ENCODE peak calls at places on chromosomes 2 and 18, in seven cellular contexts. Y is dermis blood vessel endothelial cell; O is stimulated activated naive CD4-positive, alpha-beta T cell; Z is fibroblast of lung; I is amniotic stem cell; P is mucosa of gallbladder; R is psoas muscle. G is an unnamed sample.

GRCh38 chr2:15965564-15966019 is 25.2 kb downstream of the MYCN start:
- DNase-seq in Y (no peak), R (no peak), O (peak), Z (no peak), P (no peak), I (no peak), G (no peak)

GRCh38 chr18:32629990-32630389 is 142.8 kb downstream of the KLHL14 start:
- DNase-seq in R (no peak), I (no peak), Y (no peak), P (no peak), O (no peak), Z (no peak), G (no peak)

GRCh38 chr18:21243041-21243431 is 1.0 kb downstream of the GREB1L start:
- DNase-seq in R (no peak), P (no peak), O (no peak), I (no peak), Y (peak), Z (peak), G (no peak)

GRCh38 chr2:119721043-119721442 is 38.7 kb upstream of the PTPN4 start:
- DNase-seq in I (no peak), Z (peak), Y (no peak), R (no peak), O (no peak), P (no peak), G (no peak)

GRCh38 chr18:907880-908512 is 3.3 kb downstream of the ADCYAP1 start:
- DNase-seq in I (no peak), O (no peak), R (peak), Z (no peak), Y (no peak), P (no peak), G (no peak)

GRCh38 chr18:73564073-73564472 is 583.6 kb downstream of the FBXO15 start:
- DNase-seq in P (no peak), R (no peak), I (peak), Y (peak), O (no peak), Z (peak), G (peak)

GRCh38 chr2:64913357-64913869 is 75.8 kb upstream of the SLC1A4 start:
- DNase-seq in R (no peak), I (no peak), P (no peak), O (no peak), Y (no peak), Z (no peak), G (no peak)

GRCh38 chr2:99404039-99404799 is 67.0 kb downstream of the EIF5B start:
- DNase-seq in I (no peak), R (no peak), Y (no peak), Z (no peak), O (no peak), P (no peak), G (no peak)

GRCh38 chr2:182548031-182548950 is 121.5 kb upstream of the PDE1A start:
- DNase-seq in Y (peak), Z (peak), I (no peak), O (no peak), R (no peak), P (no peak), G (peak)

GRCh38 chr18:24043403-24043802 is 28.8 kb downstream of the TTC39C start:
- DNase-seq in O (no peak), I (no peak), R (no peak), Y (no peak), P (no peak), Z (no peak), G (no peak)

GRCh38 chr2:239368321-239368720 is 32.5 kb downstream of the HDAC4 start:
- DNase-seq in Z (no peak), Y (no peak), O (no peak), P (no peak), R (no peak), I (no peak), G (no peak)

GRCh38 chr18:79789901-79790885 is 7.5 kb upstream of the KCNG2 start:
- DNase-seq in I (no peak), Z (no peak), Y (no peak), R (no peak), P (no peak), O (no peak), G (no peak)

GRCh38 chr2:160278889-160279196 is 78.8 kb upstream of the ITGB6 start:
- DNase-seq in R (no peak), Z (peak), Y (peak), P (no peak), I (peak), O (no peak), G (no peak)

GRCh38 chr18:79720359-79720733 is 40.7 kb downstream of the CTDP1 start:
- DNase-seq in R (no peak), Z (no peak), O (no peak), Y (peak), P (no peak), I (no peak), G (no peak)

GRCh38 chr2:39289609-39290008 is 45.8 kb upstream of the CDKL4 start:
- DNase-seq in Z (peak), O (no peak), Y (no peak), I (no peak), P (no peak), R (no peak), G (no peak)

GRCh38 chr2:2909086-2910035 is 468.3 kb downstream of the EIPR1 start:
- DNase-seq in O (no peak), I (no peak), R (no peak), Y (no peak), P (no peak), Z (no peak), G (no peak)

GRCh38 chr2:169476459-169476858 is 2.8 kb upstream of the BBS5 start:
- DNase-seq in P (no peak), R (no peak), Y (no peak), O (no peak), Z (peak), I (no peak), G (no peak)

GRCh38 chr2:152609174-152609573 is 108.1 kb downstream of the PRPF40A start:
- DNase-seq in Y (no peak), I (no peak), P (no peak), O (no peak), R (no peak), Z (no peak), G (no peak)

GRCh38 chr2:165698621-165698946 is 95.5 kb downstream of the GALNT3 start:
- DNase-seq in R (no peak), I (peak), Z (peak), P (peak), Y (peak), O (no peak), G (no peak)

GRCh38 chr2:98488252-98488651 is 43.6 kb downstream of the INPP4A start:
- DNase-seq in Y (no peak), P (no peak), I (no peak), O (no peak), Z (no peak), R (no peak), G (no peak)

GRCh38 chr18:54555996-54556395 is 35.0 kb upstream of the DYNAP start:
- DNase-seq in P (no peak), I (no peak), R (no peak), O (no peak), Z (no peak), Y (no peak), G (no peak)

GRCh38 chr2:11761259-11761658 is 14.8 kb downstream of the LPIN1 start:
- DNase-seq in O (no peak), P (no peak), R (no peak), I (no peak), Z (no peak), Y (no peak), G (no peak)

GRCh38 chr2:141959941-141960340 is 170.9 kb downstream of the LRP1B start:
- DNase-seq in Z (no peak), Y (no peak), R (no peak), O (no peak), P (no peak), I (no peak), G (no peak)

GRCh38 chr2:119367472-119368099 is 809 bp downstream of the DBI start:
- DNase-seq in R (peak), O (peak), I (no peak), Z (peak), P (no peak), Y (peak), G (no peak)

GRCh38 chr2:200787351-200788128 is 24.2 kb upstream of the BZW1 start:
- DNase-seq in P (no peak), I (peak), O (no peak), Z (peak), R (no peak), Y (peak), G (peak)

GRCh38 chr2:116761864-116762263 is 1052.6 kb upstream of the DDX18 start:
- DNase-seq in R (no peak), Z (no peak), P (no peak), O (no peak), I (no peak), Y (no peak), G (no peak)

GRCh38 chr18:23071285-23071684 is 64.0 kb upstream of the CABLES1 start:
- DNase-seq in R (peak), Y (no peak), O (peak), P (peak), Z (peak), I (no peak), G (no peak)

GRCh38 chr2:102592601-102593000 is 26.8 kb upstream of the SLC9A2 start:
- DNase-seq in Z (no peak), I (no peak), O (no peak), Y (peak), P (peak), R (no peak), G (no peak)